ENCODE peak calls at places on chromosomes 5 and 9, in five cellular contexts. One of them, this sample, is unnamed.

GRCh38 chr9:111066427-111066826 is 28.2 kb upstream of the LPAR1 start:
- DNase-seq in stimulated activated CD4-positive, alpha-beta T cell treated with anti-CD3 and anti-CD28 coated beads, TNF-alpha, amount 100 ng/mL, for 1 hour: no peak
- DNase-seq in astrocyte of the spinal cord: no peak
- DNase-seq in activated CD4-positive, CD25-positive, alpha-beta regulatory T cell: no peak
- DNase-seq in HT1080: no peak
- DNase-seq in this sample: no peak

GRCh38 chr5:42995152-42995751 is 44.9 kb downstream of the ANXA2R start:
- DNase-seq in stimulated activated CD4-positive, alpha-beta T cell treated with anti-CD3 and anti-CD28 coated beads, TNF-alpha, amount 100 ng/mL, for 1 hour: no peak
- DNase-seq in astrocyte of the spinal cord: no peak
- DNase-seq in activated CD4-positive, CD25-positive, alpha-beta regulatory T cell: no peak
- DNase-seq in HT1080: no peak
- DNase-seq in this sample: no peak

GRCh38 chr9:133142657-133143592 is 20.8 kb downstream of the GBGT1 start:
- DNase-seq in stimulated activated CD4-positive, alpha-beta T cell treated with anti-CD3 and anti-CD28 coated beads, TNF-alpha, amount 100 ng/mL, for 1 hour: no peak
- DNase-seq in astrocyte of the spinal cord: no peak
- DNase-seq in activated CD4-positive, CD25-positive, alpha-beta regulatory T cell: no peak
- DNase-seq in HT1080: no peak
- DNase-seq in this sample: no peak

GRCh38 chr5:174917976-174918554 is 193.7 kb downstream of the MSX2 start:
- DNase-seq in stimulated activated CD4-positive, alpha-beta T cell treated with anti-CD3 and anti-CD28 coated beads, TNF-alpha, amount 100 ng/mL, for 1 hour: no peak
- DNase-seq in astrocyte of the spinal cord: no peak
- DNase-seq in activated CD4-positive, CD25-positive, alpha-beta regulatory T cell: no peak
- DNase-seq in HT1080: no peak
- DNase-seq in this sample: no peak

GRCh38 chr5:94698189-94698588 is 79.7 kb downstream of the SLF1 start:
- DNase-seq in stimulated activated CD4-positive, alpha-beta T cell treated with anti-CD3 and anti-CD28 coated beads, TNF-alpha, amount 100 ng/mL, for 1 hour: no peak
- DNase-seq in astrocyte of the spinal cord: no peak
- DNase-seq in activated CD4-positive, CD25-positive, alpha-beta regulatory T cell: no peak
- DNase-seq in HT1080: no peak
- DNase-seq in this sample: no peak

GRCh38 chr9:128656416-128657343 is at the start of gene DYNC2I2:
- DNase-seq in stimulated activated CD4-positive, alpha-beta T cell treated with anti-CD3 and anti-CD28 coated beads, TNF-alpha, amount 100 ng/mL, for 1 hour: peak; percentile 94
- DNase-seq in astrocyte of the spinal cord: peak; percentile 95
- DNase-seq in activated CD4-positive, CD25-positive, alpha-beta regulatory T cell: peak; percentile 93
- DNase-seq in HT1080: peak; percentile 90
- DNase-seq in this sample: peak; percentile 98

GRCh38 chr5:146490089-146490843 is 25.7 kb downstream of the GPR151 start:
- DNase-seq in stimulated activated CD4-positive, alpha-beta T cell treated with anti-CD3 and anti-CD28 coated beads, TNF-alpha, amount 100 ng/mL, for 1 hour: no peak
- DNase-seq in astrocyte of the spinal cord: no peak
- DNase-seq in activated CD4-positive, CD25-positive, alpha-beta regulatory T cell: no peak
- DNase-seq in HT1080: no peak
- DNase-seq in this sample: no peak

GRCh38 chr5:155996123-155996522 is 330.8 kb upstream of the SGCD start:
- DNase-seq in stimulated activated CD4-positive, alpha-beta T cell treated with anti-CD3 and anti-CD28 coated beads, TNF-alpha, amount 100 ng/mL, for 1 hour: no peak
- DNase-seq in astrocyte of the spinal cord: no peak
- DNase-seq in activated CD4-positive, CD25-positive, alpha-beta regulatory T cell: no peak
- DNase-seq in HT1080: no peak
- DNase-seq in this sample: no peak

GRCh38 chr5:125526940-125527339 is 780.5 kb upstream of the ZNF608 start:
- DNase-seq in stimulated activated CD4-positive, alpha-beta T cell treated with anti-CD3 and anti-CD28 coated beads, TNF-alpha, amount 100 ng/mL, for 1 hour: no peak
- DNase-seq in astrocyte of the spinal cord: peak; percentile 10
- DNase-seq in activated CD4-positive, CD25-positive, alpha-beta regulatory T cell: no peak
- DNase-seq in HT1080: no peak
- DNase-seq in this sample: no peak

GRCh38 chr9:5278486-5278885 is 26.0 kb downstream of the RLN2 start:
- DNase-seq in stimulated activated CD4-positive, alpha-beta T cell treated with anti-CD3 and anti-CD28 coated beads, TNF-alpha, amount 100 ng/mL, for 1 hour: no peak
- DNase-seq in astrocyte of the spinal cord: no peak
- DNase-seq in activated CD4-positive, CD25-positive, alpha-beta regulatory T cell: no peak
- DNase-seq in HT1080: no peak
- DNase-seq in this sample: no peak

GRCh38 chr5:68673451-68674180 is 420.2 kb upstream of the SLC30A5 start:
- DNase-seq in stimulated activated CD4-positive, alpha-beta T cell treated with anti-CD3 and anti-CD28 coated beads, TNF-alpha, amount 100 ng/mL, for 1 hour: no peak
- DNase-seq in astrocyte of the spinal cord: no peak
- DNase-seq in activated CD4-positive, CD25-positive, alpha-beta regulatory T cell: no peak
- DNase-seq in HT1080: no peak
- DNase-seq in this sample: no peak

GRCh38 chr5:132751444-132751843 is 4.2 kb downstream of the CCNI2 start:
- DNase-seq in stimulated activated CD4-positive, alpha-beta T cell treated with anti-CD3 and anti-CD28 coated beads, TNF-alpha, amount 100 ng/mL, for 1 hour: no peak
- DNase-seq in astrocyte of the spinal cord: peak; percentile 28
- DNase-seq in activated CD4-positive, CD25-positive, alpha-beta regulatory T cell: no peak
- DNase-seq in HT1080: no peak
- DNase-seq in this sample: no peak

GRCh38 chr9:90046317-90046861 is 441.6 kb downstream of the GADD45G start:
- DNase-seq in stimulated activated CD4-positive, alpha-beta T cell treated with anti-CD3 and anti-CD28 coated beads, TNF-alpha, amount 100 ng/mL, for 1 hour: no peak
- DNase-seq in astrocyte of the spinal cord: no peak
- DNase-seq in activated CD4-positive, CD25-positive, alpha-beta regulatory T cell: no peak
- DNase-seq in HT1080: no peak
- DNase-seq in this sample: no peak

GRCh38 chr5:66894480-66895240 is 298.5 kb downstream of the MAST4 start:
- DNase-seq in stimulated activated CD4-positive, alpha-beta T cell treated with anti-CD3 and anti-CD28 coated beads, TNF-alpha, amount 100 ng/mL, for 1 hour: no peak
- DNase-seq in astrocyte of the spinal cord: no peak
- DNase-seq in activated CD4-positive, CD25-positive, alpha-beta regulatory T cell: no peak
- DNase-seq in HT1080: peak; percentile 62
- DNase-seq in this sample: no peak

GRCh38 chr5:54794437-54794970 is 190.9 kb downstream of the ESM1 start:
- DNase-seq in stimulated activated CD4-positive, alpha-beta T cell treated with anti-CD3 and anti-CD28 coated beads, TNF-alpha, amount 100 ng/mL, for 1 hour: no peak
- DNase-seq in astrocyte of the spinal cord: no peak
- DNase-seq in activated CD4-positive, CD25-positive, alpha-beta regulatory T cell: no peak
- DNase-seq in HT1080: no peak
- DNase-seq in this sample: no peak

GRCh38 chr5:75756991-75757390 is 39.8 kb upstream of the POC5 start:
- DNase-seq in stimulated activated CD4-positive, alpha-beta T cell treated with anti-CD3 and anti-CD28 coated beads, TNF-alpha, amount 100 ng/mL, for 1 hour: no peak
- DNase-seq in astrocyte of the spinal cord: peak; percentile 13
- DNase-seq in activated CD4-positive, CD25-positive, alpha-beta regulatory T cell: no peak
- DNase-seq in HT1080: peak; percentile 50
- DNase-seq in this sample: peak; percentile 62

GRCh38 chr5:180127682-180128670 is 56.4 kb upstream of the RNF130 start:
- DNase-seq in stimulated activated CD4-positive, alpha-beta T cell treated with anti-CD3 and anti-CD28 coated beads, TNF-alpha, amount 100 ng/mL, for 1 hour: no peak
- DNase-seq in astrocyte of the spinal cord: no peak
- DNase-seq in activated CD4-positive, CD25-positive, alpha-beta regulatory T cell: no peak
- DNase-seq in HT1080: no peak
- DNase-seq in this sample: peak; percentile 6

This sample was measured in Daoy.